ENCODE peak calls at places on chromosome 11, in five cellular contexts. J is occipital lobe; V is activated CD4-positive, alpha-beta T cell treated with anti-CD3 and anti-CD28 coated beads for 1 hour; T is CD8-positive, alpha-beta memory T cell; Y is fibroblast of lung. P is an unnamed sample.

GRCh38 chr11:43035011-43035564 is 276.7 kb upstream of the API5 start:
- DNase-seq in T (no peak), J (no peak), Y (no peak), V (no peak), P (no peak)

GRCh38 chr11:67406969-67407699 is 3.3 kb downstream of the TBC1D10C start:
- DNase-seq in J (peak), T (no peak), V (no peak), Y (no peak), P (no peak)

GRCh38 chr11:33691051-33691864 is 9.4 kb downstream of the C11orf91 start:
- DNase-seq in T (no peak), V (no peak), J (no peak), Y (no peak), P (no peak)

GRCh38 chr11:13965337-13965736 is 2.8 kb downstream of the SPON1 start:
- DNase-seq in V (no peak), T (no peak), J (no peak), Y (no peak), P (no peak)

GRCh38 chr11:27678242-27678641 is 22.0 kb downstream of the BDNF start:
- DNase-seq in V (no peak), Y (no peak), J (no peak), T (no peak), P (peak)

GRCh38 chr11:67470337-67471002 is 1.4 kb upstream of the TMEM134 start:
- DNase-seq in J (no peak), V (no peak), Y (no peak), T (no peak), P (no peak)

GRCh38 chr11:26073646-26074045 is 258.3 kb upstream of the ANO3 start:
- DNase-seq in J (no peak), V (no peak), T (no peak), Y (no peak), P (no peak)

GRCh38 chr11:2770556-2771301 is 70.9 kb upstream of the KCNQ1OT1 start:
- DNase-seq in J (no peak), Y (no peak), T (no peak), V (peak), P (no peak)

GRCh38 chr11:73759520-73760065 is 1.3 kb downstream of the RAB6A start:
- DNase-seq in T (no peak), J (no peak), V (no peak), Y (peak), P (no peak)

GRCh38 chr11:8390851-8391612 is 127.4 kb upstream of the LMO1 start:
- DNase-seq in T (no peak), V (no peak), Y (no peak), J (no peak), P (no peak)

GRCh38 chr11:44078794-44079193 is 12.7 kb downstream of the ACCS start:
- DNase-seq in V (no peak), J (no peak), Y (no peak), T (no peak), P (no peak)

GRCh38 chr11:7437706-7438105 is 47.6 kb upstream of the OLFML1 start:
- DNase-seq in J (no peak), V (no peak), T (no peak), Y (no peak), P (no peak)

GRCh38 chr11:10666556-10666955 is 27.0 kb downstream of the IRAG1 start:
- DNase-seq in Y (peak), V (no peak), T (no peak), J (no peak), P (no peak)

GRCh38 chr11:114348200-114349191 is 51.8 kb downstream of the C11orf71 start:
- DNase-seq in V (no peak), Y (peak), J (no peak), T (no peak), P (peak)

GRCh38 chr11:68373810-68374501 is 61.6 kb downstream of the LRP5 start:
- DNase-seq in V (no peak), T (no peak), Y (peak), J (no peak), P (no peak)

GRCh38 chr11:119450590-119450989 is 27.6 kb upstream of the THY1 start:
- DNase-seq in Y (peak), T (no peak), V (no peak), J (no peak), P (no peak)

GRCh38 chr11:60957188-60957587 is 5.2 kb upstream of the SLC15A3 start:
- DNase-seq in Y (peak), V (no peak), T (no peak), J (no peak), P (no peak)

GRCh38 chr11:8289426-8290047 is 25.9 kb upstream of the LMO1 start:
- DNase-seq in Y (no peak), V (no peak), T (no peak), J (no peak), P (no peak)

GRCh38 chr11:68549789-68550484 is 89.4 kb downstream of the PPP6R3 start:
- DNase-seq in Y (no peak), T (no peak), J (no peak), V (no peak), P (no peak)

GRCh38 chr11:57336111-57336666 is 497 bp upstream of the SSRP1 start:
- DNase-seq in Y (no peak), T (peak), V (no peak), J (no peak), P (no peak)

GRCh38 chr11:71988050-71988449 is 10.7 kb upstream of the IL18BP start:
- DNase-seq in V (no peak), J (no peak), T (no peak), Y (peak), P (no peak)

GRCh38 chr11:44634401-44635281 is 69.2 kb downstream of the CD82 start:
- DNase-seq in J (peak), V (no peak), Y (peak), T (no peak), P (no peak)

GRCh38 chr11:27423125-27423524 is 49.5 kb downstream of the LGR4 start:
- DNase-seq in T (no peak), Y (peak), V (no peak), J (no peak), P (no peak)

GRCh38 chr11:18802381-18803257 is 11.0 kb upstream of the PTPN5 start:
- DNase-seq in V (no peak), Y (peak), J (peak), T (peak), P (peak)

GRCh38 chr11:128182844-128183243 is 404.5 kb downstream of the ETS1 start:
- DNase-seq in J (no peak), Y (no peak), T (no peak), V (no peak), P (no peak)

GRCh38 chr11:9858822-9859221 is 194.9 kb downstream of the SWAP70 start:
- DNase-seq in T (no peak), V (no peak), J (no peak), Y (peak), P (peak)

GRCh38 chr11:43998308-43998707 is 49.5 kb upstream of the ACCSL start:
- DNase-seq in Y (no peak), T (no peak), V (no peak), J (no peak), P (no peak)

GRCh38 chr11:67644042-67644441 is 4.5 kb upstream of the TBX10 start:
- DNase-seq in T (no peak), J (no peak), Y (no peak), V (no peak), P (no peak)

GRCh38 chr11:8532475-8532874 is 61.6 kb downstream of the STK33 start:
- DNase-seq in Y (no peak), T (no peak), V (no peak), J (no peak), P (no peak)

GRCh38 chr11:69958308-69958707 is 119.8 kb upstream of the ANO1 start:
- DNase-seq in T (no peak), Y (peak), V (no peak), J (no peak), P (no peak)

GRCh38 chr11:75338516-75339218 is 12.8 kb downstream of the ARRB1 start:
- DNase-seq in J (no peak), Y (no peak), V (no peak), T (no peak), P (no peak)

GRCh38 chr11:2150206-2150847 is 10.7 kb downstream of the INS start:
- DNase-seq in T (no peak), V (no peak), J (no peak), Y (peak), P (peak)

GRCh38 chr11:134838708-134839107 is 426.7 kb upstream of the B3GAT1 start:
- DNase-seq in Y (no peak), V (no peak), T (no peak), J (no peak), P (no peak)

GRCh38 chr11:95512682-95513081 is 276.9 kb downstream of the FAM76B start:
- DNase-seq in V (no peak), J (peak), T (no peak), Y (peak), P (peak)

GRCh38 chr11:128901655-128902514 is 10.7 kb downstream of the KCNJ5 start:
- DNase-seq in V (no peak), J (no peak), Y (no peak), T (no peak), P (no peak)

GRCh38 chr11:115784796-115785521 is 280.7 kb upstream of the CADM1 start:
- DNase-seq in Y (no peak), V (no peak), T (no peak), J (no peak), P (no peak)

GRCh38 chr11:110738641-110739040 is 26.4 kb upstream of the ARHGAP20 start:
- DNase-seq in V (no peak), J (no peak), T (no peak), Y (no peak), P (no peak)